ENCODE peak calls at places on chromosomes 2 and 18, in six cellular contexts. O, Q, P, A, U and Y are unnamed samples.
A peak's percentile ranks its signal among the peaks of the same experiment; 100 is the strongest.

GRCh38 chr2:1488851-1489250 is 75.6 kb downstream of the TPO start:
- DNase-seq in O (no peak), Q (no peak), P (no peak), A (no peak), U (no peak), Y (no peak)

GRCh38 chr2:138113871-138114525 is 149.7 kb downstream of the HNMT start:
- DNase-seq in O (no peak), Q (no peak), P (no peak), A (no peak), U (no peak), Y (no peak)

GRCh38 chr2:132448771-132449170 is 32.2 kb downstream of the GPR39 start:
- DNase-seq in O (peak; percentile 66), Q (no peak), P (no peak), A (no peak), U (no peak), Y (peak; percentile 27)

GRCh38 chr2:80292474-80292873 is 12.1 kb downstream of the LRRTM1 start:
- DNase-seq in O (no peak), Q (no peak), P (no peak), A (no peak), U (no peak), Y (no peak)

GRCh38 chr2:85273732-85274731 is 53.8 kb downstream of the TGOLN2 start:
- DNase-seq in O (no peak), Q (no peak), P (peak; percentile 62), A (no peak), U (no peak), Y (peak; percentile 28)

GRCh38 chr18:78610179-78610578 is 369.4 kb upstream of the SALL3 start:
- DNase-seq in O (no peak), Q (no peak), P (no peak), A (no peak), U (no peak), Y (no peak)

GRCh38 chr18:62716679-62717058 is 1.3 kb downstream of the PHLPP1 start:
- DNase-seq in O (peak; percentile 73), Q (peak; percentile 18), P (no peak), A (no peak), U (no peak), Y (peak; percentile 65)

GRCh38 chr2:177746358-177746757 is 326.2 kb downstream of the PDE11A start:
- DNase-seq in O (no peak), Q (no peak), P (no peak), A (no peak), U (no peak), Y (no peak)

GRCh38 chr2:99198103-99198841 is 17.3 kb downstream of the MRPL30 start:
- DNase-seq in O (no peak), Q (no peak), P (no peak), A (no peak), U (no peak), Y (no peak)

GRCh38 chr2:38145226-38145625 is 69.3 kb upstream of the CYP1B1 start:
- DNase-seq in O (no peak), Q (no peak), P (no peak), A (no peak), U (no peak), Y (no peak)

GRCh38 chr2:20447437-20448245 is 767 bp downstream of the RHOB start:
- DNase-seq in O (peak; percentile 71), Q (no peak), P (no peak), A (no peak), U (no peak), Y (peak; percentile 39)

GRCh38 chr2:240126731-240127130 is 9.4 kb downstream of the COPS9 start:
- DNase-seq in O (no peak), Q (no peak), P (no peak), A (no peak), U (no peak), Y (no peak)

GRCh38 chr2:191026377-191026776 is 12.4 kb upstream of the STAT1 start:
- DNase-seq in O (no peak), Q (no peak), P (no peak), A (no peak), U (no peak), Y (no peak)

GRCh38 chr2:143545643-143546275 is 416.5 kb downstream of the ARHGAP15 start:
- DNase-seq in O (no peak), Q (no peak), P (no peak), A (no peak), U (no peak), Y (no peak)

GRCh38 chr18:33560686-33561370 is 17.2 kb upstream of the ASXL3 start:
- DNase-seq in O (no peak), Q (no peak), P (peak; percentile 7), A (peak; percentile 11), U (no peak), Y (peak; percentile 8)

GRCh38 chr18:33556846-33557245 is 21.2 kb upstream of the ASXL3 start:
- DNase-seq in O (no peak), Q (no peak), P (no peak), A (no peak), U (no peak), Y (no peak)

GRCh38 chr18:33562741-33563140 is 15.3 kb upstream of the ASXL3 start:
- DNase-seq in O (no peak), Q (no peak), P (no peak), A (no peak), U (no peak), Y (no peak)

GRCh38 chr18:33557706-33558105 is 20.3 kb upstream of the ASXL3 start:
- DNase-seq in O (no peak), Q (no peak), P (no peak), A (no peak), U (no peak), Y (no peak)

DNA sequence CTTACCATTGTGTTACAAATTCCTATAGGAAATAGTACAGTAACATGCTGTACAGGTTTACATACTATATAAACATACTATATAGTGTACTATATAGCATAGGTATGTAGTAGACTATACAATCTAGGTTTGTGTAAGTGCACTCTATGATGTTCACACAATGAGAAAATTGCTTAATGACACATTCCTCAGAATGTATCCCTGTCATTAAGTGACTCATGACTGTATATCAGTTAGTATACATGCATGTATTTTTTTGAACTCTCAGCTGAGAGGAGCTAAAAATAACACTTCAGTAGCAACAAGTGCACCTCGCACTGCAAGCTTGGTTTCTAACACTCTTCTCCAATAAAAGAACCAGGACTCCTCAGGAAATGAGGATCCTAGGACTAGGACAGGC is 19.5 kb upstream of the ASXL3 start:
- DNase-seq in O (no peak), Q (no peak), P (no peak), A (no peak), U (no peak), Y (no peak)
- TF ChIP-seq MAX in O (no peak), Q (no peak), P (no peak), A (no peak), U (no peak), Y (no peak)

GRCh38 chr2:126657636-126658315 is 1.8 kb downstream of the GYPC start:
- DNase-seq in O (peak; percentile 63), Q (no peak), P (no peak), A (peak; percentile 61), U (peak; percentile 63), Y (peak; percentile 99)
- TF ChIP-seq POLR2A in O (no peak), Q (no peak), P (no peak), A (peak; percentile 81), U (no peak), Y (no peak)

DNA sequence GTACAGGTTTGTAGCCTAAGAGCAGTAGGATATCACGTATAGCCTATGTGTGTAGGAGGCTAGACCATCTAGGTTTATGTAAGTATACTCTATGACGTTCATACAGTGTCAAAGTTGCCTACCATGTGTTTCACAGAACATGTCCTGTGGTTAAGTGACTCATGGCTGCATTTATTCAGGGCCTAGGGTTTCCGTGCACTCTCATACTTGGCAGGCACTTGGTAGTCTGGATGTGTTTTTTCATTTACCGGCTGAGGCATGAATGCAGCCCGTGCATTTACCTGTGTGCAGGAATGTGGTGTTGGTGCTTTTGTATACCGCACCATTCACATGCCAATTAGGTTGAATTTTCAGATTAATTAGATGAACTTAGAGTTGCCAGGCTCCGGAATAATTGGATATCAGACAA is 43.4 kb downstream of the MYL12B start:
- DNase-seq in O (no peak), Q (no peak), P (no peak), A (no peak), U (no peak), Y (peak; percentile 77)
- TF ChIP-seq CTCF in O (no peak), Q (no peak), P (no peak), A (no peak), U (no peak), Y (no peak)

GRCh38 chr18:60893331-60894114 is 439.7 kb upstream of the CDH20 start:
- DNase-seq in O (no peak), Q (no peak), P (no peak), A (no peak), U (no peak), Y (peak; percentile 4)
- TF ChIP-seq MAX in O (no peak), Q (no peak), P (no peak), A (no peak), U (no peak), Y (no peak)

GRCh38 chr2:86625096-86625495 is 1.4 kb upstream of the RNF103 start:
- DNase-seq in O (no peak), Q (no peak), P (no peak), A (no peak), U (no peak), Y (no peak)

GRCh38 chr2:86621290-86621943 is 2.2 kb downstream of the RNF103 start:
- DNase-seq in O (no peak), Q (no peak), P (no peak), A (no peak), U (no peak), Y (peak; percentile 23)

GRCh38 chr2:86622409-86622877 is 1.2 kb downstream of the RNF103 start:
- DNase-seq in O (peak; percentile 51), Q (no peak), P (no peak), A (no peak), U (no peak), Y (peak; percentile 56)

GRCh38 chr2:86623549-86624547 is at the start of gene RNF103:
- DNase-seq in O (peak; percentile 98), Q (peak; percentile 89), P (peak; percentile 88), A (peak; percentile 42), U (peak; percentile 71), Y (peak; percentile 95)

DNA sequence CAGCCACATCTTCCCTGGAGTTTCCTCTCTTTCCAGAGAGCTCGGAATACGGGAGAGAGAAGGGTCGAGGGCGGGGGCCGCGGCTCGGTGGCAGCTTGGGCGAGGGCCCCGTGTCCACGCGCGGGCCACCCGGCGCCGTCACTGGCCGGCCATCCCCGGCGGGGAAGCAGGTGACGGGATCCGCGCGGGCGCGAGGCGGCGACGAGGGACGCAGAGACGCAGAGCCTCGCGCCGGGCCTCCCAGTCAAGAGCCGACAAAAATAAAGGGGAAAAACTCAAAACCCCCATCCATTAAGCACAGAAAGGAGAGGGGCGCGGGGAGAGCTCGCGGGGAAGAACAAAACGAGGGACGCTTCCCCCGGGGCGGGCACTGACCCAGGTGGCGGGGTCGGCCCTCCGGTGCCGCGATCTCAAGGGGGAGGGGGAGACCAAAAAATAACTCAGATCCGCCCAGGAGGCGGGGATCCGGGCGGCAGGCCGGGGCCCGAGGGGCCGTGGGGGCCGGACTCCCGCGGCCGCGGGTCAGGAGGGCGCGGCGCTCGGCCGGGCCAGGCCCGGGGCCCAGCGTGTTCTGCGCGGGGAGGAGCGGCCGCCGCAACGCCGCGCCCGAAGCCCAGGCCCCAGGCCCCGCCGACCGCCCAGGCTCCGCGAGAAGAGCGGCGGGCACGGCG is 652 bp downstream of the RNF103 start:
- DNase-seq in O (peak; percentile 66), Q (peak; percentile 53), P (no peak), A (no peak), U (no peak), Y (no peak)
- TF ChIP-seq POLR2A in O (no peak), Q (peak; percentile 12), P (no peak), A (peak; percentile 40), U (no peak), Y (no peak)